ENCODE peak calls at places on chromosomes 1 and 21, in eight cellular contexts. O is fibroblast of the aortic adventitia; N is GM23338; R is A172; A is activated CD4-positive, alpha-beta T cell treated with anti-CD3 and anti-CD28 coated beads for 36 hours; P is upper lobe of left lung; K is AG08395; S is Right ventricle myocardium superior. Y is an unnamed sample.

GRCh38 chr1:205324781-205325180 is 3.2 kb upstream of the NUAK2 start:
- DNase-seq in O (no peak), A (no peak), K (no peak), N (peak; percentile 52), S (no peak), P (no peak), R (peak; percentile 99), Y (no peak)

GRCh38 chr21:35198004-35198403 is 148.9 kb upstream of the RUNX1 start:
- DNase-seq in P (no peak), K (peak; percentile 76), R (peak; percentile 97), O (peak; percentile 99), A (no peak), S (no peak), N (no peak), Y (no peak)

GRCh38 chr1:88060112-88060673 is 623.9 kb upstream of the PKN2 start:
- DNase-seq in R (no peak), P (no peak), O (no peak), A (no peak), N (no peak), K (no peak), S (no peak), Y (no peak)

GRCh38 chr1:2087766-2088165 is 37.6 kb downstream of the PRKCZ start:
- DNase-seq in R (no peak), K (no peak), N (no peak), S (no peak), P (peak; percentile 66), O (no peak), A (no peak), Y (no peak)

GRCh38 chr21:26881504-26882228 is 36.5 kb upstream of the ADAMTS1 start:
- DNase-seq in S (no peak), O (peak; percentile 65), A (no peak), R (peak; percentile 4), K (peak; percentile 48), N (peak; percentile 44), P (no peak), Y (no peak)

GRCh38 chr1:219666242-219666641 is 53.3 kb upstream of the ZC3H11B start:
- DNase-seq in N (no peak), O (peak; percentile 92), S (no peak), A (no peak), K (peak; percentile 5), R (no peak), P (no peak), Y (no peak)

GRCh38 chr1:5751171-5751556 is 241.1 kb downstream of the NPHP4 start:
- DNase-seq in P (peak; percentile 31), A (no peak), O (no peak), N (no peak), R (no peak), K (no peak), S (peak; percentile 11), Y (no peak)

GRCh38 chr1:20725189-20726106 is 7.1 kb downstream of the SH2D5 start:
- DNase-seq in R (peak; percentile 39), O (peak; percentile 52), K (peak; percentile 21), P (no peak), A (no peak), N (no peak), S (no peak), Y (no peak)

GRCh38 chr1:70509996-70510876 is 99.2 kb downstream of the CTH start:
- DNase-seq in P (peak; percentile 27), O (peak; percentile 98), S (peak; percentile 41), N (peak; percentile 89), K (peak; percentile 94), R (peak; percentile 68), A (no peak), Y (peak; percentile 61)

Y was measured in NCI-H146.